ENCODE peak calls at places on chromosomes 12 and 14, in seven cellular contexts. K, V, N, A, T, M and S are unnamed samples.

GRCh38 chr12:79959484-79959883 is 24.6 kb upstream of the PPP1R12A start:
- DNase-seq in K (no peak), V (no peak), N (no peak), A (no peak), T (peak), M (no peak), S (no peak)

GRCh38 chr12:54300732-54301427 is at the start of gene NFE2:
- DNase-seq in K (no peak), V (no peak), N (peak), A (peak), T (peak), M (peak), S (no peak)

GRCh38 chr14:53399057-53399456 is 245.9 kb upstream of the DDHD1 start:
- DNase-seq in K (no peak), V (no peak), N (peak), A (no peak), T (no peak), M (no peak), S (no peak)

GRCh38 chr12:46487567-46488131 is 115.1 kb upstream of the SLC38A2 start:
- DNase-seq in K (no peak), V (no peak), N (no peak), A (no peak), T (no peak), M (no peak), S (no peak)

GRCh38 chr12:8696402-8697100 is 1.2 kb upstream of the RIMKLB start:
- DNase-seq in K (no peak), V (no peak), N (no peak), A (no peak), T (no peak), M (no peak), S (no peak)

GRCh38 chr14:92426237-92426636 is 87.3 kb upstream of the RIN3 start:
- DNase-seq in K (no peak), V (no peak), N (no peak), A (no peak), T (no peak), M (no peak), S (no peak)

GRCh38 chr14:24784981-24785380 is 151.0 kb upstream of the GZMB start:
- DNase-seq in K (no peak), V (no peak), N (no peak), A (no peak), T (no peak), M (no peak), S (no peak)

GRCh38 chr12:50425859-50426258 is 25.2 kb downstream of the LARP4 start:
- DNase-seq in K (no peak), V (no peak), N (peak), A (no peak), T (no peak), M (no peak), S (no peak)

GRCh38 chr12:48998497-48999353 is 450 bp downstream of the DDN start:
- DNase-seq in K (no peak), V (no peak), N (no peak), A (no peak), T (no peak), M (no peak), S (no peak)

GRCh38 chr12:108337235-108338223 is 1.6 kb downstream of the CMKLR1 start:
- DNase-seq in K (no peak), V (no peak), N (peak), A (no peak), T (peak), M (peak), S (no peak)

GRCh38 chr12:115726691-115727090 is 550.8 kb downstream of the MED13L start:
- DNase-seq in K (no peak), V (no peak), N (no peak), A (no peak), T (no peak), M (no peak), S (no peak)

GRCh38 chr12:81080431-81080983 is 2.6 kb downstream of the ACSS3 start:
- DNase-seq in K (no peak), V (peak), N (no peak), A (no peak), T (no peak), M (peak), S (no peak)

GRCh38 chr12:67042697-67043131 is 226.4 kb upstream of the CAND1 start:
- DNase-seq in K (no peak), V (no peak), N (peak), A (no peak), T (no peak), M (peak), S (no peak)

GRCh38 chr12:50677858-50678257 is 86.0 kb upstream of the ATF1 start:
- DNase-seq in K (no peak), V (no peak), N (no peak), A (no peak), T (no peak), M (no peak), S (no peak)